ENCODE peak calls at places on chromosome 20, in five cellular contexts. One of them, this sample, is unnamed. For H3K4me1, the result is how much of the 10 kb centered on the place peaks cover.

GRCh38 chr20:957544-957943 is 41.4 kb upstream of the ANGPT4 start:
- DNase-seq in HCT116: no peak
- DNase-seq in HepG2: no peak
- DNase-seq in K562: no peak
- DNase-seq in SK-N-SH: no peak
- DNase-seq in this sample: no peak

GRCh38 chr20:45945678-45946148 is 11.2 kb downstream of the PCIF1 start:
- DNase-seq in HCT116: no peak
- DNase-seq in HepG2: no peak
- DNase-seq in K562: no peak
- DNase-seq in SK-N-SH: no peak
- DNase-seq in this sample: no peak

GRCh38 chr20:54468082-54468481 is 7.3 kb upstream of the DOK5 start:
- DNase-seq in HCT116: no peak
- DNase-seq in HepG2: no peak
- DNase-seq in K562: no peak
- DNase-seq in SK-N-SH: no peak
- DNase-seq in this sample: no peak

GRCh38 chr20:54622338-54623280 is 147.2 kb downstream of the DOK5 start:
- DNase-seq in HCT116: no peak
- DNase-seq in HepG2: no peak
- DNase-seq in K562: no peak
- DNase-seq in SK-N-SH: no peak
- DNase-seq in this sample: no peak

GRCh38 chr20:9051508-9051907 is 17.4 kb upstream of the PLCB4 start:
- DNase-seq in HCT116: peak
- DNase-seq in HepG2: peak
- DNase-seq in K562: peak
- DNase-seq in SK-N-SH: no peak
- DNase-seq in this sample: no peak

GRCh38 chr20:25248501-25249172 is 752 bp downstream of the PYGB start:
- DNase-seq in HCT116: no peak
- DNase-seq in HepG2: no peak
- DNase-seq in K562: peak
- DNase-seq in SK-N-SH: peak
- DNase-seq in this sample: no peak

GRCh38 chr20:41314386-41314785 is 3.1 kb downstream of the ZHX3 start:
- DNase-seq in HCT116: no peak
- DNase-seq in HepG2: no peak
- DNase-seq in K562: no peak
- DNase-seq in SK-N-SH: no peak
- DNase-seq in this sample: no peak

GRCh38 chr20:31676534-31677030 is 38.9 kb downstream of the COX4I2 start:
- DNase-seq in HCT116: no peak
- DNase-seq in HepG2: no peak
- DNase-seq in K562: peak
- DNase-seq in SK-N-SH: no peak
- DNase-seq in this sample: no peak

GRCh38 chr20:38665886-38666285 is 58.4 kb upstream of the SLC32A1 start:
- DNase-seq in HCT116: no peak
- DNase-seq in HepG2: no peak
- DNase-seq in K562: no peak
- DNase-seq in SK-N-SH: no peak
- DNase-seq in this sample: no peak

GRCh38 chr20:51429144-51429482 is 113.4 kb downstream of the NFATC2 start:
- DNase-seq in HCT116: no peak
- DNase-seq in HepG2: no peak
- DNase-seq in K562: no peak
- DNase-seq in SK-N-SH: no peak
- DNase-seq in this sample: no peak

GRCh38 chr20:58133020-58133419 is 95.4 kb downstream of the ANKRD60 start:
- DNase-seq in HCT116: no peak
- DNase-seq in HepG2: no peak
- DNase-seq in K562: no peak
- DNase-seq in SK-N-SH: no peak
- DNase-seq in this sample: no peak

GRCh38 chr20:32973077-32973717 is 31.0 kb downstream of the SUN5 start:
- DNase-seq in HCT116: no peak
- DNase-seq in HepG2: no peak
- DNase-seq in K562: no peak
- DNase-seq in SK-N-SH: no peak
- DNase-seq in this sample: no peak

GRCh38 chr20:54267510-54268003 is 59.7 kb downstream of the PFDN4 start:
- DNase-seq in HCT116: peak
- DNase-seq in HepG2: peak
- DNase-seq in K562: no peak
- DNase-seq in SK-N-SH: no peak
- DNase-seq in this sample: peak

GRCh38 chr20:53550590-53551187 is 43.0 kb downstream of the ZNF217 start:
- DNase-seq in HCT116: no peak
- DNase-seq in HepG2: peak
- DNase-seq in K562: no peak
- DNase-seq in SK-N-SH: no peak
- DNase-seq in this sample: no peak

GRCh38 chr20:51826372-51826771 is 24.1 kb upstream of the SALL4 start:
- DNase-seq in HCT116: no peak
- DNase-seq in HepG2: no peak
- DNase-seq in K562: no peak
- DNase-seq in SK-N-SH: no peak
- DNase-seq in this sample: no peak

GRCh38 chr20:40319741-40320499 is 369.1 kb downstream of the MAFB start:
- DNase-seq in HCT116: no peak
- DNase-seq in HepG2: no peak
- DNase-seq in K562: no peak
- DNase-seq in SK-N-SH: peak
- DNase-seq in this sample: no peak

GRCh38 chr20:45368221-45368980 is 5.4 kb downstream of the SYS1 start:
- DNase-seq in HCT116: no peak
- DNase-seq in HepG2: no peak
- DNase-seq in K562: no peak
- DNase-seq in SK-N-SH: no peak
- DNase-seq in this sample: no peak

GRCh38 chr20:51128198-51128597 is 105.3 kb upstream of the KCNG1 start:
- DNase-seq in HCT116: no peak
- DNase-seq in HepG2: no peak
- DNase-seq in K562: no peak
- DNase-seq in SK-N-SH: no peak
- DNase-seq in this sample: no peak

DNA sequence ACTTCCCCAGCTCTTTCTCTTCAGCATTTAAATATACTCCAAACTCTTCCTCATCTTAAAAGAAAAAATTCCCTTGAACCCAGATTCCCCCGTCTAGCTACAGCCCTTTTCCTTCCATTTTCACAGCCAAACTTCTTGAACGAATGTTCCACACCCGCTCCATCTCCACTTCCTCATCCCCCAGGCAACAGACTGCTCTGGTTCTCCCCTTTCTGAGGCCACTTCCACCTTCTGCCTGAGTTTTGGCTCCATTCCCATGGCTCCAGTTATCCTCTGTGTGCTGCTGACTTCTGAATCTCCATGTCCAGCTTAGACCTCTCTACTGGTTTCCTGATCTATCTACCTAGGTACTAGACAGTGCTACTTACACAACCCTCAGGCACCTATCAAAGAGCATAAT is 106.4 kb downstream of the RALGAPA2 start:
- DNase-seq in HCT116: no peak
- DNase-seq in HepG2: no peak
- DNase-seq in K562: no peak
- DNase-seq in SK-N-SH: no peak
- DNase-seq in this sample: no peak
- TF ChIP-seq YY1 in HCT116: no peak
- TF ChIP-seq YY1 in HepG2: no peak
- TF ChIP-seq YY1 in K562: no peak
- TF ChIP-seq YY1 in SK-N-SH: no peak
- TF ChIP-seq YY1 in this sample: no peak

DNA sequence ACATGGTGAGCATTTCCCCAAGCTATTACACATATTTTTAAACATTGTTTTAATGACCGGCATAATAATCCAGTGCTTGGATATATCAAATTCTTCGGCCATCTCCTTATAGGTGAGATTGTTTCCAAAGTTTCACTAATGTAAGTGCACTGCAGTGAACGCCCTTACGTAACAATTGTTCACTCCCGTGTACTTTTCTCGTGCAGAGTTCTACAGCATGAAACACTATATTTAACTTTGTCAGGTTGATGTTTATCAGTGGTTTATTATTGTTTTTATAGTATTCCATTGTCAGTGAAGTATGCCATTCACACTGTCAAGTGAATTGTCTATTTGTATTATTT is 3.4 kb upstream of the GZF1 start:
- DNase-seq in HCT116: no peak
- DNase-seq in HepG2: no peak
- DNase-seq in K562: no peak
- DNase-seq in SK-N-SH: no peak
- DNase-seq in this sample: no peak
- H3K4me1 ChIP-seq in HCT116: under half
- H3K4me1 ChIP-seq in HepG2: under half
- H3K4me1 ChIP-seq in K562: under half
- H3K4me1 ChIP-seq in SK-N-SH: under half
- H3K4me1 ChIP-seq in this sample: under half

GRCh38 chr20:23226612-23227265 is 123.9 kb upstream of the NXT1 start:
- DNase-seq in HCT116: no peak
- DNase-seq in HepG2: no peak
- DNase-seq in K562: no peak
- DNase-seq in SK-N-SH: no peak
- DNase-seq in this sample: no peak
- TF ChIP-seq YY1 in HCT116: no peak
- TF ChIP-seq YY1 in HepG2: no peak
- TF ChIP-seq YY1 in K562: no peak
- TF ChIP-seq YY1 in SK-N-SH: no peak
- TF ChIP-seq YY1 in this sample: no peak

GRCh38 chr20:62222266-62222850 is 2.3 kb upstream of the HRH3 start:
- DNase-seq in HCT116: no peak
- DNase-seq in HepG2: no peak
- DNase-seq in K562: no peak
- DNase-seq in SK-N-SH: no peak
- DNase-seq in this sample: no peak
- H3K4me1 ChIP-seq in HCT116: under half
- H3K4me1 ChIP-seq in HepG2: under half
- H3K4me1 ChIP-seq in K562: half or more
- H3K4me1 ChIP-seq in SK-N-SH: under half
- H3K4me1 ChIP-seq in this sample: under half